ENCODE peak calls at places on chromosomes 4 and X, in four cellular contexts. U is right atrium auricular region, B is fibroblast of mammary gland, F is NCI-H1092. L is an unnamed sample.
A peak's percentile ranks its signal among the peaks of the same experiment; 100 is the strongest.

GRCh38 chr4:71602271-71602890 is 181.5 kb downstream of the GC start:
- DNase-seq in U (no peak), F (no peak), B (no peak), L (peak; percentile 69)

GRCh38 chr4:122602277-122603142 is 18.4 kb downstream of the IL21 start:
- DNase-seq in F (no peak), B (peak; percentile 71), U (no peak), L (peak; percentile 48)

GRCh38 chr4:177185579-177185978 is 124.1 kb upstream of the NEIL3 start:
- DNase-seq in U (no peak), B (no peak), F (no peak), L (no peak)

GRCh38 chr4:727576-727975 is 21.9 kb downstream of the PCGF3 start:
- DNase-seq in U (no peak), F (no peak), B (no peak), L (no peak)

GRCh38 chr4:6460876-6461275 is 11.5 kb downstream of the PPP2R2C start:
- DNase-seq in F (no peak), U (no peak), B (no peak), L (no peak)

GRCh38 chr4:15718959-15719358 is 16.1 kb downstream of the BST1 start:
- DNase-seq in F (no peak), U (no peak), B (no peak), L (no peak)

GRCh38 chr4:27692098-27692679 is 831.5 kb downstream of the STIM2 start:
- DNase-seq in B (peak; percentile 68), F (peak; percentile 3), U (no peak), L (peak; percentile 74)

GRCh38 chr4:101205878-101206277 is 141.4 kb downstream of the PPP3CA start:
- DNase-seq in U (no peak), F (no peak), B (peak; percentile 81), L (no peak)

GRCh38 chrX:68438575-68438974 is 5.3 kb upstream of the OPHN1 start:
- DNase-seq in B (no peak), U (no peak), F (no peak), L (no peak)

GRCh38 chr4:76459291-76459723 is 24.3 kb downstream of the SHROOM3 start:
- DNase-seq in U (no peak), B (peak; percentile 5), F (no peak), L (peak; percentile 64)

GRCh38 chrX:30364229-30364628 is 55.0 kb upstream of the NR0B1 start:
- DNase-seq in F (peak; percentile 93), U (no peak), B (no peak), L (no peak)

GRCh38 chr4:164438321-164438720 is 315.6 kb upstream of the SMIM31 start:
- DNase-seq in F (no peak), B (peak; percentile 12), U (no peak), L (no peak)

GRCh38 chr4:153651961-153652784 is 31.9 kb upstream of the TLR2 start:
- DNase-seq in U (no peak), B (peak; percentile 77), F (no peak), L (no peak)

GRCh38 chr4:176635372-176636261 is 157.1 kb downstream of the VEGFC start:
- DNase-seq in U (no peak), F (no peak), B (peak; percentile 98), L (peak; percentile 87)

GRCh38 chr4:62028758-62029157 is 828.6 kb downstream of the ADGRL3 start:
- DNase-seq in U (no peak), F (no peak), B (no peak), L (no peak)

GRCh38 chr4:38034986-38035882 is 75.0 kb downstream of the PTTG2 start:
- DNase-seq in B (peak; percentile 75), U (no peak), F (peak; percentile 41), L (peak; percentile 67)

GRCh38 chr4:17033256-17034245 is 135.1 kb upstream of the LDB2 start:
- DNase-seq in B (peak; percentile 68), U (no peak), F (no peak), L (no peak)